ENCODE peak calls at places on chromosome 7, in five cellular contexts. I is hypothalamus, T is H54, P is hepatic stellate cell, U is heart left ventricle. J is an unnamed sample.

GRCh38 chr7:1668932-1669485 is 1.1 kb upstream of the ELFN1 start:
- DNase-seq in T (peak), P (no peak), I (no peak), U (peak), J (no peak)

GRCh38 chr7:5349005-5349380 is 66.2 kb downstream of the SLC29A4 start:
- DNase-seq in U (no peak), I (no peak), T (no peak), P (no peak), J (no peak)

GRCh38 chr7:148912758-148913541 is 28.9 kb upstream of the EZH2 start:
- DNase-seq in P (no peak), I (no peak), U (no peak), T (no peak), J (no peak)

GRCh38 chr7:20777377-20778062 is 9.2 kb downstream of the SP8 start:
- DNase-seq in I (no peak), U (no peak), T (no peak), P (no peak), J (no peak)

GRCh38 chr7:51350195-51350896 is 33.7 kb upstream of the COBL start:
- DNase-seq in P (no peak), I (no peak), T (no peak), U (no peak), J (no peak)

GRCh38 chr7:87159538-87159937 is 7.3 kb downstream of the DMTF1 start:
- DNase-seq in I (no peak), T (no peak), U (no peak), P (no peak), J (no peak)

GRCh38 chr7:84196007-84196551 is 1.5 kb upstream of the SEMA3A start:
- DNase-seq in I (no peak), T (no peak), U (no peak), P (no peak), J (no peak)

GRCh38 chr7:157526604-157527003 is 189.8 kb downstream of the DNAJB6 start:
- DNase-seq in T (no peak), U (no peak), I (no peak), P (no peak), J (no peak)

GRCh38 chr7:44750921-44751571 is 2.4 kb downstream of the ZMIZ2 start:
- DNase-seq in I (no peak), P (no peak), U (peak), T (no peak), J (no peak)

GRCh38 chr7:84200859-84201258 is 6.3 kb upstream of the SEMA3A start:
- DNase-seq in U (no peak), P (no peak), I (no peak), T (no peak), J (no peak)

GRCh38 chr7:109868215-109868614 is 1222.7 kb upstream of the LRRN3 start:
- DNase-seq in I (no peak), P (no peak), T (no peak), U (no peak), J (no peak)

GRCh38 chr7:141709749-141710148 is 1.6 kb downstream of the WEE2 start:
- DNase-seq in P (no peak), U (no peak), T (no peak), I (no peak), J (no peak)

GRCh38 chr7:14507617-14508016 is 394.9 kb downstream of the DGKB start:
- DNase-seq in T (peak), P (no peak), I (no peak), U (no peak), J (no peak)

J was measured in substantia nigra.